ENCODE peak calls at places on chromosomes 6 and 20, in seven cellular contexts. S, M, O, Q, P, H and J are unnamed samples.

GRCh38 chr20:347640-348484 is 951 bp downstream of the NRSN2 start:
- DNase-seq in M (peak; percentile 69), S (no peak), O (peak; percentile 94), Q (peak; percentile 97), H (peak; percentile 99), P (peak; percentile 93), J (peak; percentile 86)

GRCh38 chr20:13259921-13260320 is 38.8 kb downstream of the ISM1 start:
- DNase-seq in Q (no peak), O (no peak), S (no peak), H (no peak), M (no peak), P (no peak), J (no peak)

GRCh38 chr6:39322306-39322850 is at the start of gene KCNK16:
- DNase-seq in Q (no peak), P (no peak), S (no peak), H (no peak), O (no peak), M (no peak), J (no peak)

GRCh38 chr6:153031335-153031955 is 28.9 kb upstream of the MTRF1L start:
- DNase-seq in P (peak; percentile 30), O (peak; percentile 85), S (no peak), M (peak; percentile 62), Q (peak; percentile 15), H (no peak), J (no peak)

GRCh38 chr6:18400831-18401446 is 13.8 kb downstream of the RNF144B start:
- DNase-seq in H (no peak), Q (peak; percentile 20), S (no peak), O (no peak), P (peak; percentile 79), M (no peak), J (no peak)

GRCh38 chr6:34234667-34235604 is 1.7 kb upstream of the HMGA1 start:
- DNase-seq in O (no peak), S (no peak), M (no peak), Q (no peak), P (no peak), H (peak; percentile 76), J (no peak)

GRCh38 chr6:12593720-12594540 is 122.6 kb upstream of the PHACTR1 start:
- DNase-seq in M (no peak), Q (no peak), O (no peak), S (no peak), P (no peak), H (peak; percentile 51), J (no peak)

GRCh38 chr6:42260424-42260888 is 42.8 kb upstream of the MRPS10 start:
- DNase-seq in M (no peak), P (no peak), O (no peak), S (peak; percentile 83), Q (no peak), H (peak; percentile 20), J (no peak)

GRCh38 chr6:43779864-43780260 is 9.9 kb downstream of the VEGFA start:
- DNase-seq in S (no peak), M (no peak), P (no peak), Q (no peak), H (no peak), O (no peak), J (no peak)

GRCh38 chr6:114580882-114581281 is 238.1 kb upstream of the HS3ST5 start:
- DNase-seq in M (no peak), S (no peak), P (no peak), H (no peak), Q (no peak), O (peak; percentile 24), J (no peak)

GRCh38 chr6:135506270-135506997 is 8.9 kb upstream of the AHI1 start:
- DNase-seq in H (peak; percentile 62), Q (peak; percentile 73), P (peak; percentile 51), S (no peak), O (peak; percentile 69), M (peak; percentile 8), J (no peak)

GRCh38 chr6:158003910-158004695 is 22.4 kb downstream of the SYNJ2 start:
- DNase-seq in S (no peak), O (no peak), H (no peak), Q (no peak), P (no peak), M (no peak), J (no peak)

GRCh38 chr20:63682384-63683139 is 13.9 kb upstream of the TNFRSF6B start:
- DNase-seq in O (peak; percentile 100), H (peak; percentile 81), P (peak; percentile 99), S (peak; percentile 97), M (peak; percentile 99), Q (peak; percentile 98), J (no peak)

GRCh38 chr20:4156411-4156810 is 141.1 kb upstream of the RNF24 start:
- DNase-seq in P (no peak), M (no peak), O (peak; percentile 53), H (no peak), S (no peak), Q (no peak), J (no peak)
- H4K20me1 ChIP-seq in P (no peaks in the 10 kb centered on the region), M (no peaks in the 10 kb centered on the region), O (peaks cover 72% of the 10 kb centered on the region), H (peaks cover 21% of the 10 kb centered on the region), S (no peaks in the 10 kb centered on the region), Q (no peaks in the 10 kb centered on the region), J (peaks cover 26% of the 10 kb centered on the region)

GRCh38 chr6:50831216-50831615 is 12.5 kb downstream of the TFAP2B start:
- DNase-seq in P (no peak), S (no peak), Q (no peak), O (no peak), H (no peak), M (no peak), J (no peak)

GRCh38 chr6:50836231-50836630 is 17.6 kb downstream of the TFAP2B start:
- DNase-seq in Q (no peak), O (no peak), M (no peak), S (no peak), H (no peak), P (no peak), J (no peak)

GRCh38 chr6:50834929-50835328 is 16.3 kb downstream of the TFAP2B start:
- DNase-seq in H (no peak), M (no peak), O (no peak), Q (no peak), P (no peak), S (no peak), J (no peak)

GRCh38 chr6:50829898-50830439 is 11.3 kb downstream of the TFAP2B start:
- DNase-seq in P (no peak), M (no peak), S (no peak), H (no peak), Q (no peak), O (peak; percentile 10), J (no peak)

DNA sequence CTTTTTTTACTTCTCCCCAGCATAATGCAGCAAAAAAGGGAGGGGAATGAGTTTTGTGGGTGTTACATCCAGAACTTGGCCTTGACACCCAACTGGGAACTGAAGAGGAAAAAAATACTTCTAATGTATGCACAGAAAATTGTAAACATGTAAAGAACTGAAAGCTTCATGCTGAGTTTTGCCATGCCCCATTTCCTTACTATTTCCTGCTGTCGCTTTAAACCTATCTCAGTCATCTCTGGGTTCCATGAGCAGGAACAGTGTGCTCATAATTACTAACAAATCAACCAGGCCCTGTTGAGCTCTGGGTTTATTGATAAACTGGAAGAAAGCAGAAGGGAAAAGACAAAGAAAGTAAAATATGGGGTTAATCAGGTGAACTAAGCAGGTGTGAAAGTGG is 14.2 kb downstream of the TFAP2B start:
- DNase-seq in M (no peak), O (no peak), H (no peak), Q (no peak), P (no peak), S (no peak), J (no peak)
- TF ChIP-seq EZH2 in M (no peak), O (no peak), H (no peak), Q (no peak), P (no peak), S (no peak), J (no peak)

GRCh38 chr6:53347250-53347920 is 1.4 kb downstream of the ELOVL5 start:
- DNase-seq in P (peak; percentile 54), Q (peak; percentile 50), O (peak; percentile 64), H (peak; percentile 28), M (peak; percentile 47), S (no peak), J (peak; percentile 54)

GRCh38 chr6:53343092-53343491 is 5.7 kb downstream of the ELOVL5 start:
- DNase-seq in O (no peak), S (no peak), H (no peak), M (no peak), Q (no peak), P (no peak), J (no peak)

GRCh38 chr6:53342210-53342609 is 6.5 kb downstream of the ELOVL5 start:
- DNase-seq in Q (no peak), M (no peak), S (no peak), O (no peak), H (no peak), P (no peak), J (no peak)

GRCh38 chr6:53347921-53348435 is 772 bp downstream of the ELOVL5 start:
- DNase-seq in Q (peak; percentile 84), O (peak; percentile 46), M (peak; percentile 50), P (peak; percentile 70), S (no peak), H (peak; percentile 81), J (peak; percentile 84)

DNA sequence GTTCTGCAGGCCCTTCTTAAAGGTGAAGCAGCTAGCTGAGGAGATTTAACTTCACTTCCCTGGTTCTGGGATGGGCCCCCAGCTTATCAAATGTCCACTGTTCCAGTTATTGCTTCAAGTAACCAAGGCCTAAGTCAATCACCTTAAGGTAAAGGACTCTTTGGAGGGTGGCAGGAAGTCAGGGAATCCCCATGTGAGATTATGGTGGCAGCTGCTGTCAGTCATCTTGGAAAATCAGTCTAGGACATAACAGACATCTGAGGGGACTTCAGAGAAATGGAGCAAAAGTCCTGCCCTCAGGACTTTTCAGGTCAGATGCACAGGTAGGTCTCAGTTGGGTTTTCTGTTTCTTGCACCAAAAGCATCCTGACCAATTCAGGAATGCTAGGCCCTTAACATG is 3.8 kb downstream of the ELOVL5 start:
- DNase-seq in H (no peak), M (no peak), O (no peak), P (no peak), S (no peak), Q (no peak), J (no peak)
- H4K20me1 ChIP-seq in H (peaks cover 77% of the 10 kb centered on the region), M (peaks cover 2% of the 10 kb centered on the region), O (peaks cover 11% of the 10 kb centered on the region), P (no peaks in the 10 kb centered on the region), S (peaks cover 3% of the 10 kb centered on the region), Q (no peaks in the 10 kb centered on the region), J (peaks cover 70% of the 10 kb centered on the region)

GRCh38 chr6:21666788-21667681 is 73.5 kb downstream of the SOX4 start:
- DNase-seq in Q (no peak), S (no peak), O (no peak), H (peak; percentile 15), M (no peak), P (peak; percentile 50), J (peak; percentile 55)

GRCh38 chr6:21665436-21666199 is 72.1 kb downstream of the SOX4 start:
- DNase-seq in S (no peak), Q (no peak), O (no peak), H (peak; percentile 7), P (peak; percentile 10), M (no peak), J (no peak)

GRCh38 chr6:21664263-21665081 is 70.9 kb downstream of the SOX4 start:
- DNase-seq in Q (peak; percentile 60), M (peak; percentile 14), P (peak; percentile 47), O (no peak), H (peak; percentile 58), S (no peak), J (no peak)

GRCh38 chr6:21666200-21666671 is 72.7 kb downstream of the SOX4 start:
- DNase-seq in M (no peak), P (peak; percentile 34), H (peak; percentile 32), O (no peak), Q (peak; percentile 23), S (no peak), J (peak; percentile 64)

DNA sequence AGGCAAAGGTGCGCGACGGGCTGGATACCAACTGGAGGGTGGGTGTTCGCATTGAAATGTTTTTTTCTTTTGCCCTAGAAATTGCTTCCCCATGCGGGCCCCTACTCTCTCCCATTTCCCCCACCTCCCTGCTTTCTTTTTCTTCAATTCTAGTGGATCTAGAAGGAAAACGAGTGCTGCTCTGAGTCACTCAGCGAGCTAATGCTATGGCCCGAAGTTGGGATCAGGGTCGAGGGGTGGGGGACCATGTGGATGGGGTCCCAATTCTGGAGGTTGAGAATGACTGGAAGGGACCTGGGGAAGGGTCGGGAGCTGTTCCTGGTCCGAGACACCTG is 71.5 kb downstream of the SOX4 start:
- DNase-seq in H (no peak), S (no peak), M (no peak), P (peak; percentile 22), Q (peak; percentile 45), O (no peak), J (no peak)
- TF ChIP-seq EZH2 in H (no peak), S (no peak), M (peak; percentile 37), P (no peak), Q (no peak), O (no peak), J (no peak)